ENCODE peak calls at places on chromosome 16, in five cellular contexts. F is CD4-positive, alpha-beta T cell; X is brain microvascular endothelial cell; D is upper lobe of right lung; O is mesendoderm. R is an unnamed sample.

GRCh38 chr16:309476-309875 is 26.5 kb downstream of the PDIA2 start:
- DNase-seq in F (no peak), X (no peak), D (no peak), O (peak; percentile 53), R (no peak)

GRCh38 chr16:54538241-54538640 is 251.7 kb upstream of the IRX3 start:
- DNase-seq in F (no peak), X (no peak), D (no peak), O (peak; percentile 21), R (no peak)

GRCh38 chr16:49446805-49447204 is 73.2 kb downstream of the C16orf78 start:
- DNase-seq in F (no peak), X (no peak), D (no peak), O (no peak), R (no peak)

GRCh38 chr16:27784351-27785306 is 234.7 kb downstream of the KATNIP start:
- DNase-seq in F (no peak), X (no peak), D (no peak), O (no peak), R (no peak)

GRCh38 chr16:67236551-67237395 is 9.8 kb downstream of the TMEM208 start:
- DNase-seq in F (peak; percentile 76), X (peak; percentile 39), D (peak; percentile 78), O (peak; percentile 89), R (peak; percentile 82)

GRCh38 chr16:55542459-55543082 is 23.9 kb upstream of the CAPNS2 start:
- DNase-seq in F (no peak), X (peak; percentile 69), D (no peak), O (no peak), R (no peak)

GRCh38 chr16:55001931-55002330 is 71.3 kb downstream of the IRX5 start:
- DNase-seq in F (no peak), X (peak; percentile 32), D (no peak), O (no peak), R (no peak)

GRCh38 chr16:22232277-22233049 is 26.4 kb downstream of the EEF2K start:
- DNase-seq in F (no peak), X (peak; percentile 42), D (peak; percentile 77), O (no peak), R (no peak)

GRCh38 chr16:58035356-58036170 is 10.0 kb downstream of the MMP15 start:
- DNase-seq in F (no peak), X (no peak), D (peak; percentile 57), O (no peak), R (no peak)

GRCh38 chr16:48637039-48637438 is 27.1 kb upstream of the N4BP1 start:
- DNase-seq in F (no peak), X (no peak), D (no peak), O (no peak), R (no peak)

GRCh38 chr16:31202402-31203385 is at the start of gene PYCARD:
- DNase-seq in F (no peak), X (no peak), D (peak; percentile 90), O (peak; percentile 61), R (no peak)

GRCh38 chr16:30858111-30858495 is 35.8 kb downstream of the BCL7C start:
- DNase-seq in F (no peak), X (no peak), D (no peak), O (peak; percentile 30), R (no peak)

GRCh38 chr16:30893744-30894539 is at the start of gene BCL7C:
- DNase-seq in F (peak; percentile 64), X (peak; percentile 62), D (peak; percentile 98), O (peak; percentile 94), R (peak; percentile 89)

GRCh38 chr16:81515281-81515680 is 70.7 kb downstream of the CMIP start:
- DNase-seq in F (no peak), X (no peak), D (no peak), O (no peak), R (no peak)

GRCh38 chr16:11639925-11640899 is 28.0 kb upstream of the SNN start:
- DNase-seq in F (no peak), X (peak; percentile 97), D (peak; percentile 88), O (peak; percentile 95), R (peak; percentile 90)

GRCh38 chr16:73040136-73040535 is 7.8 kb downstream of the ZFHX3 start:
- DNase-seq in F (no peak), X (no peak), D (no peak), O (peak; percentile 49), R (no peak)

GRCh38 chr16:28538733-28539596 is at the start of gene NUPR1:
- DNase-seq in F (no peak), X (peak; percentile 72), D (peak; percentile 93), O (peak; percentile 11), R (peak; percentile 99)

GRCh38 chr16:50547340-50547865 is 793 bp upstream of the NKD1 start:
- DNase-seq in F (peak; percentile 88), X (no peak), D (no peak), O (peak; percentile 89), R (no peak)

GRCh38 chr16:49859139-49859947 is 3.4 kb upstream of the ZNF423 start:
- DNase-seq in F (no peak), X (no peak), D (peak; percentile 73), O (no peak), R (no peak)

GRCh38 chr16:23324727-23325126 is 22.6 kb downstream of the SCNN1B start:
- DNase-seq in F (no peak), X (no peak), D (peak; percentile 89), O (no peak), R (peak; percentile 28)

GRCh38 chr16:66899945-66900688 is 18.6 kb downstream of the CDH16 start:
- DNase-seq in F (no peak), X (peak; percentile 75), D (peak; percentile 87), O (peak; percentile 85), R (peak; percentile 81)

GRCh38 chr16:49280022-49280741 is 1.5 kb downstream of the CBLN1 start:
- DNase-seq in F (no peak), X (no peak), D (no peak), O (peak; percentile 83), R (no peak)

GRCh38 chr16:69931631-69932030 is 19.5 kb upstream of the CLEC18A start:
- DNase-seq in F (no peak), X (no peak), D (no peak), O (no peak), R (no peak)

GRCh38 chr16:61057635-61058034 is 978.6 kb downstream of the CDH8 start:
- DNase-seq in F (no peak), X (no peak), D (no peak), O (no peak), R (no peak)

GRCh38 chr16:86293897-86294296 is 216.4 kb upstream of the FOXF1 start:
- DNase-seq in F (no peak), X (no peak), D (no peak), O (no peak), R (no peak)
- H3K27me3 ChIP-seq in F (peaks cover 70% of the 10 kb centered on the region), X (peaks cover 73% of the 10 kb centered on the region), D (peaks cover 27% of the 10 kb centered on the region), O (peaks cover 16% of the 10 kb centered on the region), R (peaks cover 73% of the 10 kb centered on the region)

DNA sequence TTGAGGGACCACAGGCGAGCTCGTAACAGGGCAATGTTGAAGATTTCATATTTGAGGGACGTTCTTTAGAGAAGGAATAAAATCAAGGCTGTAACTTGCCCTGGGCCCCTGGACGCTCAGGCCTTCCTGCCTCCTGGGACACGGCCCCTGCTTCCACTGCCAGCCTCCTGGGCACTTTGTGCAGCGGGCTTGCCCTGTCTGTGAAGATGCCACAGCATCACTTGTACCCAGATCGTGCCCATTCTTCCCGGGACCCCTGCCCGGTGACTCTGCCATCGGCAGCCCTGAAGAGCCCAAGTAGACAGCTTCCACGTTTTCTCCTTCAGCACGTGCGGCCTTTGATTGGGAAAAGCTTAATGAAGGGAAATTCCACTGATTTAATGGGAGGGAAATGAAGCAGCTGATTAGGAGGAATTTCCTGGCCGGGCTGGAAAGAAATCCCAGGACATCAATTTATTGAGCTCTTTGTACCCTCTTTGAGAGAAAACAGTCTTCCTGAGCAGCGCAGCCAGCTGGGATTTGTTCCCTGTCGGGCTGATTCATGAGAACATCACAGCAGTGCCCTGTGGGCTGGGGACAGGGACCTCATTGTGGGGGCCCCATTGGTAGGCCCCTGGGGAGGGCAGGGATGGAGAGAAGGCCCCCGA is 71.5 kb downstream of the CRISPLD2 start:
- DNase-seq in F (no peak), X (no peak), D (no peak), O (no peak), R (no peak)
- H3K27me3 ChIP-seq in F (no peaks in the 10 kb centered on the region), X (no peaks in the 10 kb centered on the region), D (no peaks in the 10 kb centered on the region), O (no peaks in the 10 kb centered on the region), R (no peaks in the 10 kb centered on the region)

DNA sequence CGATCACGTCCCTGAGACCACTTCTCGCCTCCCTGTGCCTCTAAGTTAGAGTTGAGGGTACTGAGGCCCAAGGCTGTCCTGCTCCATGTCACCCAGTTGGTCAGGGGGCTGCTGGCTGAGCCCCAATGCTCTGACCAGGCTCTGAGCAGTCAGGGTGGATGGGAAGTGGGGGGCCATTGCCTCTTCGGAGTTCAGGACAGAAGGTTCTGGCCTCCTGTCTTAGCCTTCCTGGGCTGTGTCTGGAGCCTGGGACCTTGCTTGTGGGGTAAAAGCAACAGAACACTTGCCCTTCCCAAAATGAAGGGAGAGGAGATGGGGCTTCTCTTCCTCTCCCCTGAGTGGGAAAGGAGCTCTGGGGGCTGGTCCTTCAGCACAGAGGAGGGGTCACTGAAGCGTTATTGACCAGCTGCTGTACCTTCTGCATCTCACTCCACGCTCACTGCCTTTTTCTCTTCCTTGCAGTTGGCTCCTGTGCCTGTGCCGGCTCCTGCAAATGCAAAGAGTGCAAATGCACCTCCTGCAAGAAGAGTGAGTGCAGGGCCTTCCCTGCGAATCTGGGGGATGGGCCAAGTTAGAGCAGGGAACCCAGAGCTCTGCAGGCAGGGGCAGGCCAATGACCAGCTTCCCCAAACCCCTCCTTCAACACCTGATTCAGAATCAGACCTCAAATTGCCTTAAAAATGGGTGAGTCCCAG is 580 bp downstream of the MT1X start:
- DNase-seq in F (no peak), X (no peak), D (no peak), O (no peak), R (peak; percentile 42)
- H3K27me3 ChIP-seq in F (no peaks in the 10 kb centered on the region), X (no peaks in the 10 kb centered on the region), D (no peaks in the 10 kb centered on the region), O (no peaks in the 10 kb centered on the region), R (no peaks in the 10 kb centered on the region)

GRCh38 chr16:1335211-1335971 is 1.9 kb downstream of the BAIAP3 start:
- DNase-seq in F (no peak), X (no peak), D (no peak), O (no peak), R (no peak)

GRCh38 chr16:1332618-1333148 is 762 bp upstream of the BAIAP3 start:
- DNase-seq in F (no peak), X (no peak), D (no peak), O (peak; percentile 45), R (no peak)

GRCh38 chr16:1333149-1333812 is at the start of gene BAIAP3:
- DNase-seq in F (peak; percentile 27), X (no peak), D (no peak), O (peak; percentile 40), R (no peak)

GRCh38 chr16:1334739-1335138 is 1.3 kb downstream of the BAIAP3 start:
- DNase-seq in F (no peak), X (no peak), D (no peak), O (no peak), R (no peak)

DNA sequence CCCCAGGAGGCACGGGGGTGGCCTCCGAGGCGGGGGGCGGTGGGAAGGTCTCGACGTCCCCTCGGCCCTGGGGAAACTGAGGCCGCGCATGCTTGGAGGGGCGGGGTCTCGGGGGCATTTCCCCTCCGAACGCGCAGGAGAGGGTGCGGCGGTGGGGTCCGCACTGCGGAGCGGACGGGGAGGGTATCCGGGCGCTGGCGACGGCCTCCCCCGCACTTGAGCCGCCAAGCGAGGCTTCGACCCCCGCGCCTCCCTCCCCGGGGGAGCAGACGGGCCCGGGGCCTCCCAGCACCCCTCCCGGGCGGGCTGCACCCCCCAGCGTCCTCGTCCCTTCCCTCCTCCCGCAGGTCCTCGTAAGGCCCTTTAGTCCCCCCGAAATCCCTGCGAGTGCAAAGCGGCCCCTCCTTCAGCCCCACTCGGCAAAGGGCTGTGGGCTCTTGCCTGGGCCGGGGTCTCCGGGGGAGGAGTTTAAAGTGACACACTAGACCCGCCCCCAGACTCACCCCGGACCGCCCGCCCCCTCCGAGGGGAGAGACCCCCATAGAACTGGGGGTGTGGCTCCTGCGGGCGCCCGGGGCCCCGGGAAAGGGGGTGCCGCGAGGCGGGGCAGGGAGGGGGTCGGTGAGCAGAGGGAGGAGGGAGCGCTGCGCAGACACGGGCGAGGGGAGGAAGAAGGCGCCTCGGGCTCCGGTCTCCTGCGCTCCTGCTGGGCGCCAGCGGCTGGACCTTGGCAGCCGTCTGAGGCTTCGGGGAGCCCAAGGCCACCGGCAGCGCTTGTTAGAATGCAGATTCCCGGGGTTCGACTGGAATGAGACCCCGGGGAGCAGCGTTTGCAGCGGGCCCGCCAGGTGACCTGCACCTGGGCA is 642 bp downstream of the BAIAP3 start:
- DNase-seq in F (no peak), X (no peak), D (no peak), O (no peak), R (no peak)
- H3K27me3 ChIP-seq in F (peaks cover 44% of the 10 kb centered on the region), X (peaks cover 49% of the 10 kb centered on the region), D (peaks cover 55% of the 10 kb centered on the region), O (peaks cover 10% of the 10 kb centered on the region), R (peaks cover 47% of the 10 kb centered on the region)